ENCODE peak calls at places on chromosome 17, in eight cellular contexts. One of them, this sample, is unnamed.
A peak's percentile ranks its signal among the peaks of the same experiment; 100 is the strongest.

GRCh38 chr17:49901460-49902331 is 53.8 kb upstream of the TAC4 start:
- ATAC-seq in Panc1: peak; percentile 30
- ATAC-seq in GM12878: no peak
- ATAC-seq in HepG2: peak; percentile 57
- ATAC-seq in HCT116: peak; percentile 79
- ATAC-seq in upper lobe of left lung: peak; percentile 29
- ATAC-seq in K562: no peak
- ATAC-seq in GM23338: peak; percentile 8
- ATAC-seq in this sample: peak; percentile 38

GRCh38 chr17:6910987-6911603 is 79.6 kb upstream of the TEKT1 start:
- ATAC-seq in HepG2: no peak
- ATAC-seq in K562: no peak
- ATAC-seq in upper lobe of left lung: no peak
- ATAC-seq in GM23338: no peak
- ATAC-seq in GM12878: peak; percentile 61
- ATAC-seq in Panc1: peak; percentile 55
- ATAC-seq in HCT116: peak; percentile 60
- ATAC-seq in this sample: no peak

GRCh38 chr17:2685696-2686095 is 25.9 kb downstream of the CLUH start:
- ATAC-seq in K562: peak; percentile 61
- ATAC-seq in upper lobe of left lung: no peak
- ATAC-seq in Panc1: no peak
- ATAC-seq in HCT116: no peak
- ATAC-seq in GM12878: no peak
- ATAC-seq in GM23338: peak; percentile 48
- ATAC-seq in HepG2: no peak
- ATAC-seq in this sample: no peak

GRCh38 chr17:3845361-3845753 is 689 bp downstream of the NCBP3 start:
- ATAC-seq in K562: peak; percentile 62
- ATAC-seq in HepG2: peak; percentile 33
- ATAC-seq in upper lobe of left lung: peak; percentile 36
- ATAC-seq in GM23338: peak; percentile 46
- ATAC-seq in HCT116: peak; percentile 26
- ATAC-seq in Panc1: peak; percentile 43
- ATAC-seq in GM12878: peak; percentile 61
- ATAC-seq in this sample: no peak

GRCh38 chr17:2058521-2059124 is 3.7 kb downstream of the HIC1 start:
- ATAC-seq in HepG2: no peak
- ATAC-seq in upper lobe of left lung: peak; percentile 57
- ATAC-seq in Panc1: no peak
- ATAC-seq in K562: no peak
- ATAC-seq in GM12878: peak; percentile 56
- ATAC-seq in HCT116: peak; percentile 82
- ATAC-seq in GM23338: peak; percentile 28
- ATAC-seq in this sample: peak; percentile 29

GRCh38 chr17:15382866-15383265 is 41.5 kb upstream of the TEKT3 start:
- ATAC-seq in HCT116: no peak
- ATAC-seq in GM12878: no peak
- ATAC-seq in K562: no peak
- ATAC-seq in GM23338: no peak
- ATAC-seq in upper lobe of left lung: no peak
- ATAC-seq in HepG2: no peak
- ATAC-seq in Panc1: no peak
- ATAC-seq in this sample: no peak

GRCh38 chr17:27532269-27533067 is 76.2 kb downstream of the KSR1 start:
- ATAC-seq in HCT116: no peak
- ATAC-seq in upper lobe of left lung: peak; percentile 70
- ATAC-seq in Panc1: no peak
- ATAC-seq in HepG2: peak; percentile 84
- ATAC-seq in GM12878: no peak
- ATAC-seq in GM23338: no peak
- ATAC-seq in K562: peak; percentile 29
- ATAC-seq in this sample: peak; percentile 13

GRCh38 chr17:16398270-16399267 is 16.8 kb upstream of the TRPV2 start:
- ATAC-seq in GM12878: peak; percentile 97
- ATAC-seq in upper lobe of left lung: no peak
- ATAC-seq in K562: peak; percentile 75
- ATAC-seq in Panc1: peak; percentile 78
- ATAC-seq in GM23338: peak; percentile 79
- ATAC-seq in HCT116: no peak
- ATAC-seq in HepG2: peak; percentile 86
- ATAC-seq in this sample: no peak

GRCh38 chr17:78151514-78152008 is 5.4 kb downstream of the C17orf99 start:
- ATAC-seq in K562: peak; percentile 16
- ATAC-seq in GM12878: no peak
- ATAC-seq in HepG2: peak; percentile 56
- ATAC-seq in GM23338: peak; percentile 69
- ATAC-seq in HCT116: peak; percentile 46
- ATAC-seq in upper lobe of left lung: peak; percentile 13
- ATAC-seq in Panc1: no peak
- ATAC-seq in this sample: no peak

GRCh38 chr17:55343900-55344513 is 77.6 kb downstream of the MMD start:
- ATAC-seq in Panc1: no peak
- ATAC-seq in HCT116: no peak
- ATAC-seq in GM12878: no peak
- ATAC-seq in K562: peak; percentile 50
- ATAC-seq in HepG2: no peak
- ATAC-seq in GM23338: no peak
- ATAC-seq in upper lobe of left lung: no peak
- ATAC-seq in this sample: no peak

GRCh38 chr17:49341356-49341755 is 20.7 kb downstream of the ZNF652 start:
- ATAC-seq in K562: no peak
- ATAC-seq in HCT116: no peak
- ATAC-seq in HepG2: no peak
- ATAC-seq in upper lobe of left lung: peak; percentile 56
- ATAC-seq in GM12878: peak; percentile 67
- ATAC-seq in GM23338: no peak
- ATAC-seq in Panc1: no peak
- ATAC-seq in this sample: no peak

GRCh38 chr17:64345691-64346376 is 44.8 kb downstream of the PECAM1 start:
- ATAC-seq in upper lobe of left lung: peak; percentile 19
- ATAC-seq in GM23338: no peak
- ATAC-seq in HCT116: no peak
- ATAC-seq in HepG2: no peak
- ATAC-seq in Panc1: no peak
- ATAC-seq in GM12878: no peak
- ATAC-seq in K562: no peak
- ATAC-seq in this sample: no peak

GRCh38 chr17:61399131-61400057 is at the start of gene TBX2:
- ATAC-seq in upper lobe of left lung: peak; percentile 35
- ATAC-seq in HepG2: peak; percentile 74
- ATAC-seq in GM12878: no peak
- ATAC-seq in K562: no peak
- ATAC-seq in Panc1: peak; percentile 87
- ATAC-seq in GM23338: peak; percentile 9
- ATAC-seq in HCT116: no peak
- ATAC-seq in this sample: peak; percentile 80

GRCh38 chr17:47687328-47687690 is 6.7 kb upstream of the TBKBP1 start:
- ATAC-seq in upper lobe of left lung: no peak
- ATAC-seq in K562: no peak
- ATAC-seq in GM23338: no peak
- ATAC-seq in Panc1: peak; percentile 8
- ATAC-seq in HCT116: no peak
- ATAC-seq in HepG2: peak; percentile 8
- ATAC-seq in GM12878: no peak
- ATAC-seq in this sample: no peak

GRCh38 chr17:80269405-80269807 is 8.8 kb downstream of the RNF213 start:
- ATAC-seq in upper lobe of left lung: no peak
- ATAC-seq in K562: no peak
- ATAC-seq in HCT116: no peak
- ATAC-seq in GM12878: no peak
- ATAC-seq in Panc1: no peak
- ATAC-seq in HepG2: no peak
- ATAC-seq in GM23338: no peak
- ATAC-seq in this sample: no peak

GRCh38 chr17:78144736-78145641 is 1.2 kb upstream of the C17orf99 start:
- ATAC-seq in GM12878: no peak
- ATAC-seq in GM23338: no peak
- ATAC-seq in Panc1: peak; percentile 37
- ATAC-seq in HepG2: peak; percentile 75
- ATAC-seq in upper lobe of left lung: peak; percentile 5
- ATAC-seq in K562: peak; percentile 7
- ATAC-seq in HCT116: no peak
- ATAC-seq in this sample: peak; percentile 14

GRCh38 chr17:3729881-3730280 is 6.2 kb downstream of the HASPIN start:
- ATAC-seq in GM12878: no peak
- ATAC-seq in HepG2: no peak
- ATAC-seq in upper lobe of left lung: no peak
- ATAC-seq in HCT116: no peak
- ATAC-seq in GM23338: no peak
- ATAC-seq in K562: no peak
- ATAC-seq in Panc1: no peak
- ATAC-seq in this sample: no peak

GRCh38 chr17:12041316-12041715 is 20.6 kb downstream of the MAP2K4 start:
- ATAC-seq in HepG2: no peak
- ATAC-seq in HCT116: peak; percentile 70
- ATAC-seq in GM23338: no peak
- ATAC-seq in Panc1: no peak
- ATAC-seq in GM12878: no peak
- ATAC-seq in K562: no peak
- ATAC-seq in upper lobe of left lung: no peak
- ATAC-seq in this sample: no peak

GRCh38 chr17:45332989-45333701 is 16.3 kb upstream of the MAP3K14 start:
- ATAC-seq in upper lobe of left lung: peak; percentile 35
- ATAC-seq in HepG2: no peak
- ATAC-seq in GM23338: no peak
- ATAC-seq in HCT116: no peak
- ATAC-seq in K562: peak; percentile 96
- ATAC-seq in GM12878: peak; percentile 78
- ATAC-seq in Panc1: no peak
- ATAC-seq in this sample: no peak

GRCh38 chr17:21358185-21358584 is 18.0 kb upstream of the KCNJ12 start:
- ATAC-seq in HCT116: no peak
- ATAC-seq in HepG2: no peak
- ATAC-seq in GM23338: no peak
- ATAC-seq in upper lobe of left lung: no peak
- ATAC-seq in GM12878: no peak
- ATAC-seq in Panc1: no peak
- ATAC-seq in K562: no peak
- ATAC-seq in this sample: no peak

GRCh38 chr17:21358682-21359482 is 17.3 kb upstream of the KCNJ12 start:
- ATAC-seq in Panc1: no peak
- ATAC-seq in upper lobe of left lung: peak; percentile 86
- ATAC-seq in HCT116: peak; percentile 77
- ATAC-seq in GM12878: no peak
- ATAC-seq in GM23338: no peak
- ATAC-seq in K562: peak; percentile 22
- ATAC-seq in HepG2: no peak
- ATAC-seq in this sample: peak; percentile 66

GRCh38 chr17:21356537-21357127 is 19.5 kb upstream of the KCNJ12 start:
- ATAC-seq in GM23338: no peak
- ATAC-seq in HCT116: no peak
- ATAC-seq in HepG2: no peak
- ATAC-seq in upper lobe of left lung: no peak
- ATAC-seq in K562: no peak
- ATAC-seq in Panc1: no peak
- ATAC-seq in GM12878: no peak
- ATAC-seq in this sample: no peak

GRCh38 chr17:21357281-21357680 is 18.9 kb upstream of the KCNJ12 start:
- ATAC-seq in GM23338: no peak
- ATAC-seq in HCT116: no peak
- ATAC-seq in HepG2: no peak
- ATAC-seq in K562: no peak
- ATAC-seq in Panc1: no peak
- ATAC-seq in GM12878: no peak
- ATAC-seq in upper lobe of left lung: no peak
- ATAC-seq in this sample: no peak

GRCh38 chr17:21357696-21358095 is 18.5 kb upstream of the KCNJ12 start:
- ATAC-seq in upper lobe of left lung: no peak
- ATAC-seq in GM23338: no peak
- ATAC-seq in HepG2: no peak
- ATAC-seq in K562: no peak
- ATAC-seq in Panc1: no peak
- ATAC-seq in HCT116: no peak
- ATAC-seq in GM12878: no peak
- ATAC-seq in this sample: no peak
- H3K27ac ChIP-seq in upper lobe of left lung: no peak overlapping the region
- H3K27ac ChIP-seq in GM23338: no peak overlapping the region
- H3K27ac ChIP-seq in HepG2: no peak overlapping the region
- H3K27ac ChIP-seq in K562: no peak overlapping the region
- H3K27ac ChIP-seq in Panc1: no peak overlapping the region
- H3K27ac ChIP-seq in HCT116: no peak overlapping the region
- H3K27ac ChIP-seq in GM12878: no peak overlapping the region
- H3K27ac ChIP-seq in this sample: no peak overlapping the region

GRCh38 chr17:751269-752001 is 629 bp downstream of the GEMIN4 start:
- ATAC-seq in HepG2: peak; percentile 28
- ATAC-seq in upper lobe of left lung: peak; percentile 68
- ATAC-seq in HCT116: peak; percentile 40
- ATAC-seq in K562: peak; percentile 62
- ATAC-seq in GM23338: peak; percentile 9
- ATAC-seq in Panc1: peak; percentile 51
- ATAC-seq in GM12878: peak; percentile 65
- ATAC-seq in this sample: peak; percentile 51
- TF ChIP-seq POLR2AphosphoS5 in HepG2: no peak
- TF ChIP-seq POLR2AphosphoS5 in upper lobe of left lung: no peak
- TF ChIP-seq POLR2AphosphoS5 in HCT116: no peak
- TF ChIP-seq POLR2AphosphoS5 in K562: no peak
- TF ChIP-seq POLR2AphosphoS5 in GM23338: no peak
- TF ChIP-seq POLR2AphosphoS5 in Panc1: no peak
- TF ChIP-seq POLR2AphosphoS5 in GM12878: no peak
- TF ChIP-seq POLR2AphosphoS5 in this sample: no peak

DNA sequence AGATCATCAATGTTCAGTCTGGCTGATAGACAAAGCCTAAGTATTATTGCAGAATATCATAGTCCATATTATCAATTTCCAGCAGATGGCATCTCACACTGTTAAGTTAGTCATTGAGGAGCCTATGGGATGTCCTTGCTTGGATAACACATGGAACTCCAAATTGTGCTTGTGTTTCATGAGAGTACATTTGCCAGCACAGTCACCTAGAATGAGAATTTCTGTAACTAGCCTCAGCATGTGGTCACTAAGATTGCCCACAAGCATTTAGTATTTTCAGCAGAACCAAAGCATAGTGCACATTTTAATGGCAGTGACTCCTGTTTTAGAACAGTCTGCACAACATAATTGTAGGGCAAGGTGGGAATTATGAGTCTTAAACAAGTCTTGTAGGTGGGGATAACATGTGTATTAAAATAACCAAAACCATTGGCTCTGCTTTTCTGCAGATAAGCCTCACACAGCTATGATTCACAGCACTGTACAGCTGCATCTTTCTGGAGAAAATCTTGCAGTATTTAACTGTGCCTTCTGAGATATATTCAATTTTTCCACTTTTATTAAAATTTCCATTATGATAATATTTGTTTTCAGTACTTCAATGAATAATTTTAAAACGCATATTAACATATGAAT is 882.8 kb upstream of the SOX9 start:
- ATAC-seq in K562: no peak
- ATAC-seq in HepG2: no peak
- ATAC-seq in Panc1: no peak
- ATAC-seq in upper lobe of left lung: no peak
- ATAC-seq in GM23338: no peak
- ATAC-seq in GM12878: no peak
- ATAC-seq in HCT116: peak; percentile 96
- ATAC-seq in this sample: no peak
- TF ChIP-seq CTCF in K562: no peak
- TF ChIP-seq CTCF in HepG2: no peak
- TF ChIP-seq CTCF in Panc1: peak; percentile 33
- TF ChIP-seq CTCF in upper lobe of left lung: no peak
- TF ChIP-seq CTCF in GM23338: peak; percentile 19
- TF ChIP-seq CTCF in GM12878: no peak
- TF ChIP-seq CTCF in HCT116: peak; percentile 38
- TF ChIP-seq CTCF in this sample: no peak

DNA sequence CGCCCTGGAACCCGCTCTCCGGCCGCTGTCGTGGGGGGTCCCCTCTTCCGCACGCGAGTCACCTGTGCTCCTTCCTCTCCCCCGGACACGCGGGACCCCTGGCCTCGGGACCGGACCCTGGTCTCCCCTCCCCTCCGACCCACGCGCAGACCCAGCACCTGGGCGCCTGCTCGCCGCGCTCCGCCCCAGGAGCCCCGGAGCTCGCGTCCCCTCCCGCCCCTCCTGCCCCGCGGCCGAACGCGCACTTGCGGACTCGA is 762 bp downstream of the RAB40B start:
- ATAC-seq in Panc1: no peak
- ATAC-seq in upper lobe of left lung: no peak
- ATAC-seq in GM12878: no peak
- ATAC-seq in K562: no peak
- ATAC-seq in GM23338: no peak
- ATAC-seq in HepG2: no peak
- ATAC-seq in HCT116: no peak
- ATAC-seq in this sample: no peak
- H3K27ac ChIP-seq in Panc1: no peak overlapping the region
- H3K27ac ChIP-seq in upper lobe of left lung: peak overlapping the region; percentile 75
- H3K27ac ChIP-seq in GM12878: no peak overlapping the region
- H3K27ac ChIP-seq in K562: no peak overlapping the region
- H3K27ac ChIP-seq in GM23338: no peak overlapping the region
- H3K27ac ChIP-seq in HepG2: no peak overlapping the region
- H3K27ac ChIP-seq in HCT116: no peak overlapping the region
- H3K27ac ChIP-seq in this sample: peak overlapping the region; percentile 82

This sample was measured in gastroesophageal sphincter.